ENCODE peak calls at places on chromosomes 16 and 17, in four cellular contexts. X is GM06990, J is lower leg skin, E is WTC11. V is an unnamed sample.
A peak's percentile ranks its signal among the peaks of the same experiment; 100 is the strongest.

GRCh38 chr16:72942021-72942420 is 105.9 kb downstream of the ZFHX3 start:
- DNase-seq in X (no peak), J (no peak), E (no peak), V (no peak)

GRCh38 chr17:17942846-17943245 is 29.4 kb downstream of the TOM1L2 start:
- DNase-seq in X (no peak), J (no peak), E (no peak), V (no peak)

GRCh38 chr17:40086150-40087044 is 14.0 kb downstream of the NR1D1 start:
- DNase-seq in X (no peak), J (peak; percentile 16), E (peak; percentile 88), V (no peak)

GRCh38 chr17:64401244-64401860 is 10.7 kb upstream of the PECAM1 start:
- DNase-seq in X (no peak), J (no peak), E (no peak), V (no peak)

GRCh38 chr17:62075308-62075815 is 10.3 kb upstream of the MED13 start:
- DNase-seq in X (no peak), J (no peak), E (no peak), V (no peak)

GRCh38 chr16:51854401-51854951 is 692.5 kb downstream of the TOX3 start:
- DNase-seq in X (no peak), J (no peak), E (no peak), V (no peak)

GRCh38 chr16:1145383-1146100 is 7.4 kb upstream of the CACNA1H start:
- DNase-seq in X (no peak), J (no peak), E (no peak), V (no peak)

GRCh38 chr17:70169707-70170597 is 620 bp downstream of the KCNJ2 start:
- DNase-seq in X (no peak), J (no peak), E (no peak), V (no peak)

GRCh38 chr17:50221500-50222480 is 20.4 kb upstream of the COL1A1 start:
- DNase-seq in X (no peak), J (no peak), E (no peak), V (peak; percentile 92)

GRCh38 chr17:2232244-2232638 is 71.3 kb downstream of the SMG6 start:
- DNase-seq in X (no peak), J (no peak), E (no peak), V (no peak)

GRCh38 chr17:57750930-57751329 is 5.8 kb upstream of the CCDC182 start:
- DNase-seq in X (no peak), J (no peak), E (no peak), V (no peak)

GRCh38 chr17:2453325-2453724 is 52.5 kb upstream of the MNT start:
- DNase-seq in X (no peak), J (no peak), E (no peak), V (no peak)

GRCh38 chr16:88768041-88768876 is 16.8 kb downstream of the PIEZO1 start:
- DNase-seq in X (no peak), J (no peak), E (no peak), V (no peak)

GRCh38 chr17:45709889-45710288 is 74.2 kb upstream of the CRHR1 start:
- DNase-seq in X (no peak), J (no peak), E (peak; percentile 32), V (no peak)

GRCh38 chr17:79842656-79843474 is 3.6 kb upstream of the CBX4 start:
- DNase-seq in X (no peak), J (no peak), E (peak; percentile 22), V (no peak)